ENCODE peak calls at places on chromosomes 5 and 9, in ten cellular contexts. R is BJ; V is tibial nerve; T is small intestine; F is thoracic aorta; G is CD8-positive, alpha-beta T cell; K is fibroblast of lung; O is DND-41; Q is fibroblast of pulmonary artery; W is lower leg skin. C is an unnamed sample.
A peak's percentile ranks its signal among the peaks of the same experiment; 100 is the strongest.

GRCh38 chr5:132056610-132057497 is 3.6 kb upstream of the IL3 start:
- DNase-seq in F (no peak), K (no peak), T (no peak), W (peak; percentile 11), G (no peak), R (no peak), Q (no peak), V (no peak), O (peak; percentile 1), C (no peak)

GRCh38 chr9:89793551-89793950 is 188.7 kb downstream of the GADD45G start:
- DNase-seq in F (no peak), R (no peak), W (no peak), K (no peak), Q (no peak), O (no peak), G (no peak), T (no peak), V (no peak), C (no peak)

GRCh38 chr9:78713746-78714405 is 417.0 kb downstream of the PSAT1 start:
- DNase-seq in V (no peak), G (no peak), T (no peak), R (peak; percentile 80), K (no peak), F (no peak), O (no peak), W (no peak), Q (peak; percentile 17), C (no peak)

GRCh38 chr9:97473717-97474116 is 27.7 kb upstream of the TMOD1 start:
- DNase-seq in T (no peak), R (no peak), Q (no peak), F (no peak), O (no peak), G (no peak), K (no peak), V (no peak), W (no peak), C (no peak)

GRCh38 chr5:175795959-175796358 is 75.4 kb upstream of the CPLX2 start:
- DNase-seq in F (no peak), G (no peak), O (no peak), W (no peak), R (no peak), Q (no peak), T (no peak), V (no peak), K (no peak), C (no peak)

GRCh38 chr9:126378761-126379160 is 52.1 kb downstream of the MVB12B start:
- DNase-seq in G (no peak), V (no peak), W (no peak), O (no peak), F (no peak), K (no peak), R (no peak), T (no peak), Q (no peak), C (no peak)

GRCh38 chr5:174337276-174338203 is 292.0 kb downstream of the NSG2 start:
- DNase-seq in O (no peak), V (no peak), T (no peak), Q (no peak), K (no peak), W (no peak), R (no peak), G (no peak), F (no peak), C (no peak)

GRCh38 chr9:97969014-97969413 is 14.1 kb upstream of the ANP32B start:
- DNase-seq in G (no peak), F (no peak), R (no peak), Q (no peak), V (no peak), O (no peak), T (no peak), W (no peak), K (no peak), C (no peak)

GRCh38 chr9:136331030-136331429 is 3.7 kb downstream of the GPSM1 start:
- DNase-seq in Q (no peak), V (no peak), T (no peak), K (no peak), G (no peak), F (no peak), O (no peak), W (no peak), R (no peak), C (no peak)
- H3K4me3 ChIP-seq in Q (no peak overlapping the region), V (no peak overlapping the region), T (no peak overlapping the region), K (no peak overlapping the region), G (no peak overlapping the region), F (no peak overlapping the region), O (no peak overlapping the region), W (no peak overlapping the region), R (no peak overlapping the region), C (no peak overlapping the region)

GRCh38 chr5:170301149-170301548 is 3.6 kb upstream of the LCP2 start:
- DNase-seq in O (no peak), F (no peak), Q (no peak), R (no peak), K (no peak), G (no peak), V (no peak), W (no peak), T (no peak), C (no peak)

GRCh38 chr5:170296036-170296934 is 1.3 kb downstream of the LCP2 start:
- DNase-seq in R (no peak), V (no peak), K (no peak), W (no peak), F (no peak), O (no peak), Q (no peak), G (no peak), T (no peak), C (no peak)

GRCh38 chr5:170296935-170297588 is 515 bp downstream of the LCP2 start:
- DNase-seq in W (no peak), V (no peak), O (peak; percentile 38), Q (no peak), R (no peak), F (no peak), K (no peak), G (no peak), T (no peak), C (no peak)

GRCh38 chr5:170300361-170301013 is 2.9 kb upstream of the LCP2 start:
- DNase-seq in W (no peak), F (no peak), O (no peak), T (no peak), Q (no peak), K (no peak), R (no peak), G (no peak), V (no peak), C (no peak)

DNA sequence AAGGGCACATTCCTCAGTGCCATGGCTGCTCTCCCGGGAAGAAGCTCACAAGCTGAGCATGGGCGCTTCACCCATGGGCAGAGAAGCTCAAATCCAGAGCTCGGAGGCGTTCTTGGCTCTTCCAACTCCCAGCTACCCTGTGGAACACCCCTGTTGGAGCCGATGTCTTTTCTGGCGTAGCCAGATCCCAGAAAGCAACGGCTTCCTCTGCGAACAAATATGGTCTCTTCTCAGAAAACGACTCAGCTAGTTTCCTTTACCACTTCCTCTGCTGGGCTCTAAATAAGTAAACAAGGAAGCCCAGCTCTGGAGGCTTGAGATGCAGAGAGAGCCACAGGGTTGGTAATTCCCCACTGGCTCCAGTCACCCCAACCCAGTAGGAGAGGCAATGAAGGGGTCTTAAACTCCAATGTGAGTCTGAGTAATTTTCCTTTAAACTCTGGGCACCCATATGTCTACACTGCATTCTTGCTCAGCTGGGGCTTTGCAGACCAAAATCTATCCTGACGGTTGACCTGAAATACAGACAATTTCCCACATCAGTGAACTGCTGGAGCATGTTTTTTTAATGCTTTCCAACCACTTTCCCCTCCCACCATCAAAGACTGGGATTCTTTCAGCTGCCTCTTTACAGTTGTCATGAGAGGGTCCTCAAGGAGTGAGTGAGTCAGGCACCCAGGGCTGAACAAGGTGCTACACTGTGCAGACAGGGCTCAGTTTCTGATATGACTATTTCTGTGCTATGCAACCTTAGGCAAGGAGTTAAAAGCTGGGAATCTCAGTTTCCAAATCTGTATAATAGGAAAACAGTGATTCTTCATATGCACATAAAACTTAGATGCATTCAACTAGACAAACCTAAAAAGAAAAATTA is at the start of gene LCP2:
- DNase-seq in O (peak; percentile 77), K (no peak), F (no peak), W (no peak), T (peak; percentile 63), V (no peak), Q (no peak), G (peak; percentile 42), R (no peak), C (no peak)
- H3K4me3 ChIP-seq in O (peak within 1 kb of the TSS; percentile 46), K (no peak within 1 kb of the TSS), F (peak within 1 kb of the TSS; percentile 69), W (peak within 1 kb of the TSS; percentile 24), T (peak within 1 kb of the TSS; percentile 47), V (peak within 1 kb of the TSS; percentile 49), Q (no peak within 1 kb of the TSS), G (peak within 1 kb of the TSS; percentile 87), R (no peak within 1 kb of the TSS), C (no peak within 1 kb of the TSS)

GRCh38 chr5:8461543-8461942 is 592.6 kb downstream of the MTRR start:
- DNase-seq in W (no peak), T (peak; percentile 19), R (no peak), O (no peak), F (no peak), K (no peak), V (no peak), Q (no peak), G (no peak), C (no peak)

GRCh38 chr5:8456846-8457186 is 587.9 kb downstream of the MTRR start:
- DNase-seq in T (no peak), V (no peak), F (no peak), O (no peak), R (no peak), W (no peak), G (no peak), K (no peak), Q (no peak), C (no peak)

GRCh38 chr5:8462565-8462964 is 593.6 kb downstream of the MTRR start:
- DNase-seq in V (no peak), G (no peak), T (no peak), K (no peak), Q (no peak), W (no peak), R (no peak), F (no peak), O (no peak), C (no peak)

GRCh38 chr5:8458038-8458383 is 589.1 kb downstream of the MTRR start:
- DNase-seq in Q (peak; percentile 46), G (no peak), O (no peak), F (no peak), T (peak; percentile 18), K (peak; percentile 11), V (no peak), W (no peak), R (no peak), C (no peak)

DNA sequence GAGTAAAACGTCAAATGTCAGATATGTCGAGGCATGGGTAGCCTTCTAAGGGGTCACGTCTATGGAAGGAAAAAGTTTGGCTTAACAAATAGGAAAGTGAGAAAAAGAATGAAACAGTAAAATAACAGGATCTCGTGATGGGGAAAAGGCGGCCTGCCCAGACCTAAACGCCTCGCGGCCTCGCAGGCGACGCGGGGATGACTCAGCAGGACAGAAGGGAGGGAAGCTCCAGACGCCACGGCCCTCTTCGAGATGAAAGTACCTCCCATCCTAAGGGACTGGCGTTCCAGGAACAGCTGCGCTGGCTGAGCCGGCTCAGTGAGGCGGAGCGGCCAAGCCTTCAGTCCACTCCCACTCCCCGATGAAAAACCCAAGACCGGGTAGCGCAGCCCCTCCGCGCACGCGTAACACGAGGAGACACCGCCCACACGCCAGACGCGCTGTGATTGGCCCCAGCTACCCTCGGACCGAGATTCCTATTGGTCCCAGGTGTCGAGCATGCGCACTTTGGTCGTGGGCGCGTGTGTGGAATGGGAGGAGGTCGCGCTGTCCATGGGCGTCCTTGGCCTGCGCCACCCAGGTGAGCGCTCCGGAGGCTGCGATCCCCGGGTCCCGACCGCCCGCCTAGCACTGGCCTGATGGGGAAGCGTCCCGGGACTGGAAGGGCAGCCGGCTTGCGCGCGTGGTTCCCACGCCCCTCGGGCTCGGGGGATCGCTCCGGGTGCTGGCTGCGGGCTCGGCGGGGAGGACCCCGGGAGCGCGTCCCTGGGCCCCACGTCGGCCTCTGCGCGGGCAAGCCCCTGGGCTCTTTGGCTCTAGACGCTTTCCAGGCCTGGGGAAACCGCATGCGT is 588.5 kb downstream of the MTRR start:
- DNase-seq in Q (peak; percentile 99), R (peak; percentile 99), G (peak; percentile 77), V (peak; percentile 85), W (peak; percentile 92), O (peak; percentile 88), F (peak; percentile 85), K (peak; percentile 98), T (peak; percentile 97), C (peak; percentile 96)
- H3K4me3 ChIP-seq in Q (peak overlapping the region; percentile 79), R (peak overlapping the region; percentile 81), G (peak overlapping the region; percentile 75), V (peak overlapping the region; percentile 92), W (peak overlapping the region; percentile 62), O (peak overlapping the region; percentile 33), F (peak overlapping the region; percentile 75), K (peak overlapping the region; percentile 59), T (peak overlapping the region; percentile 65), C (peak overlapping the region; percentile 75)

GRCh38 chr5:26482076-26482816 is 556.1 kb downstream of the CDH9 start:
- DNase-seq in Q (no peak), F (no peak), T (no peak), R (no peak), K (no peak), W (no peak), O (no peak), G (no peak), V (no peak), C (no peak)

GRCh38 chr5:26487553-26487952 is 550.8 kb downstream of the CDH9 start:
- DNase-seq in K (no peak), W (no peak), O (no peak), F (no peak), R (no peak), T (no peak), V (no peak), G (no peak), Q (no peak), C (no peak)

GRCh38 chr5:26486631-26487030 is 551.8 kb downstream of the CDH9 start:
- DNase-seq in G (no peak), F (no peak), K (no peak), V (no peak), R (no peak), Q (no peak), O (no peak), T (no peak), W (no peak), C (no peak)

DNA sequence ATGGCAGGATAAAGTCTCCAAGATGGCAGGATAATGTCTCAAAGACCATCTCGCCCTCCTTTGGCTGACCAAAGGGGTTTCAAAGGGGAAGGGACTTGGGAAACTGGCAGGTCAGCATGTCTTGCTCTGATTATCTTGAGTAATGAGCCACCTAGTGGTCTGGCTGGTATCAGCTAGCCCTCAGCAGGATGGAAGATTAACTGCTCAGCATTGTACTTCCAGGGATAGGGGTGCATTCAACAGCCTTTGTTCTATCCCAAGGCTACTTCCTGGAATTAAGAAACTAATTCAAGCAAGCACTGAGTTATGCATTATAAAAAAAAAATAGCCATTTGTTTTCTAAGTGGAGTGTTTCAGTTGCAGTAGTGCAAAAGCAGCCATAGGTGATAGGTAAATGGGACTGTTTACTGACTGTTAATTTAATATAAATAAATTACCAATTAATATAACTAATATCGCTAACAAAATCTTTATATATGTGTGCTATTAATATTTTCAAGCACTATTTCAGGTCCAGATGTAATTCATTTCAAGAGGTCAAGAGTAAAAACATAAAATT is 555.5 kb downstream of the CDH9 start:
- DNase-seq in G (no peak), W (no peak), F (no peak), Q (peak; percentile 3), T (no peak), K (no peak), R (no peak), O (peak; percentile 15), V (peak; percentile 54), C (no peak)
- H3K4me3 ChIP-seq in G (no peak overlapping the region), W (no peak overlapping the region), F (peak overlapping the region; percentile 54), Q (no peak overlapping the region), T (no peak overlapping the region), K (no peak overlapping the region), R (no peak overlapping the region), O (no peak overlapping the region), V (peak overlapping the region; percentile 53), C (no peak overlapping the region)